ENCODE peak calls at places on chromosomes 16 and 17, in nine cellular contexts. W is HuH-7.5; Y is amygdala; R is stimulated activated CD4-positive, alpha-beta T cell treated with anti-CD3 and anti-CD28 coated beads, Interleukin-1b, Interleukin-23, amount 100 ng/mL, for 1 hour; I is activated effector memory CD4-positive, alpha-beta T cell treated with anti-CD3 and anti-CD28 coated beads, Interleukin-2, amount 50 U/mL, for 16 hours; M is stimulated activated naive CD8-positive, alpha-beta T cell treated with anti-CD3 and anti-CD28 coated beads, Interleukin-15, Interleukin-2, amounts not matched to agents 100 U/mL and 50 U/mL, for 24 hours; J is stimulated activated CD8-positive, alpha-beta memory T cell treated with anti-CD3 and anti-CD28 coated beads, Interleukin-2, amount 100 ng/mL, for 48 hours; F is glomerular endothelial cell; C is NCI-H1092. U is an unnamed sample.

GRCh38 chr16:11090947-11091785 is 146.8 kb downstream of the CLEC16A start:
- DNase-seq in F (no peak), I (no peak), R (no peak), C (no peak), W (no peak), Y (no peak), M (peak; percentile 68), J (no peak), U (no peak)

GRCh38 chr16:84823484-84823883 is 3.7 kb downstream of the CRISPLD2 start:
- DNase-seq in W (no peak), C (no peak), Y (no peak), F (no peak), R (no peak), I (no peak), J (no peak), M (no peak), U (no peak)

GRCh38 chr17:78476973-78477372 is 98.5 kb downstream of the PGS1 start:
- DNase-seq in J (no peak), F (no peak), Y (no peak), M (no peak), R (no peak), W (peak; percentile 72), I (no peak), C (no peak), U (no peak)

GRCh38 chr16:17416461-17417221 is 54.1 kb downstream of the XYLT1 start:
- DNase-seq in Y (peak; percentile 29), W (no peak), F (no peak), I (peak; percentile 78), J (peak; percentile 4), C (no peak), R (peak; percentile 2), M (peak; percentile 58), U (no peak)

GRCh38 chr16:65377131-65377649 is 255.3 kb upstream of the CDH11 start:
- DNase-seq in F (no peak), R (no peak), I (no peak), W (no peak), C (no peak), M (no peak), Y (no peak), J (no peak), U (no peak)

GRCh38 chr16:2597560-2597902 is 59.7 kb downstream of the PDPK1 start:
- DNase-seq in M (no peak), Y (no peak), J (no peak), R (no peak), C (no peak), F (no peak), I (no peak), W (no peak), U (no peak)

GRCh38 chr16:48576927-48577326 is 33.1 kb downstream of the N4BP1 start:
- DNase-seq in I (no peak), F (no peak), M (peak; percentile 45), R (no peak), C (no peak), W (no peak), Y (no peak), J (no peak), U (no peak)

GRCh38 chr17:67549787-67550186 is 167.9 kb upstream of the NOL11 start:
- DNase-seq in F (peak; percentile 98), R (no peak), J (no peak), W (no peak), Y (no peak), C (no peak), I (no peak), M (no peak), U (no peak)

GRCh38 chr16:89374393-89374948 is 115.9 kb downstream of the ANKRD11 start:
- DNase-seq in C (no peak), I (no peak), J (no peak), R (no peak), M (no peak), W (no peak), Y (peak; percentile 66), F (no peak), U (no peak)

GRCh38 chr16:50430076-50430475 is 61.3 kb upstream of the BRD7 start:
- DNase-seq in I (no peak), R (no peak), C (no peak), J (no peak), F (no peak), Y (no peak), W (no peak), M (no peak), U (no peak)

GRCh38 chr16:23999663-24000062 is 163.9 kb downstream of the PRKCB start:
- DNase-seq in M (peak; percentile 78), C (no peak), R (no peak), J (peak; percentile 53), I (peak; percentile 75), W (no peak), F (no peak), Y (no peak), U (no peak)

GRCh38 chr17:31289790-31290189 is 7.2 kb downstream of the OMG start:
- DNase-seq in Y (no peak), C (no peak), F (no peak), R (no peak), W (no peak), I (no peak), J (no peak), M (no peak), U (no peak)

GRCh38 chr16:29310852-29311314 is 95.6 kb downstream of the NPIPB11 start:
- DNase-seq in W (no peak), C (no peak), J (no peak), F (no peak), M (no peak), R (no peak), Y (no peak), I (no peak), U (peak; percentile 37)

GRCh38 chr16:79286646-79287423 is 313.7 kb downstream of the MAF start:
- DNase-seq in I (peak; percentile 76), F (no peak), C (peak; percentile 97), R (no peak), W (no peak), M (peak; percentile 35), J (no peak), Y (peak; percentile 43), U (peak; percentile 17)

U was measured in prostate gland.